ENCODE peak calls at places on chromosome 21, in four cellular contexts. One of them, this sample, is unnamed.

GRCh38 chr21:45504516-45505415 is 37.5 kb downstream of the SLC19A1 start:
- DNase-seq in NCI-H526 treated with DMSO at 0.1 percent for 48 hours: no peak
- DNase-seq in T-helper 22 cell: no peak
- DNase-seq in CD8-positive, alpha-beta memory T cell: no peak
- DNase-seq in this sample: no peak

GRCh38 chr21:16570196-16570595 is 840.4 kb downstream of the USP25 start:
- DNase-seq in CD8-positive, alpha-beta memory T cell: no peak
- DNase-seq in NCI-H526 treated with DMSO at 0.1 percent for 48 hours: no peak
- DNase-seq in T-helper 22 cell: no peak
- DNase-seq in this sample: no peak

GRCh38 chr21:36310016-36310415 is 10.0 kb upstream of the MORC3 start:
- DNase-seq in NCI-H526 treated with DMSO at 0.1 percent for 48 hours: no peak
- DNase-seq in T-helper 22 cell: no peak
- DNase-seq in CD8-positive, alpha-beta memory T cell: no peak
- DNase-seq in this sample: no peak

GRCh38 chr21:45265721-45266517 is 21.8 kb downstream of the POFUT2 start:
- DNase-seq in CD8-positive, alpha-beta memory T cell: no peak
- DNase-seq in NCI-H526 treated with DMSO at 0.1 percent for 48 hours: no peak
- DNase-seq in T-helper 22 cell: no peak
- DNase-seq in this sample: no peak

GRCh38 chr21:28554660-28555475 is 437.8 kb downstream of the LTN1 start:
- DNase-seq in CD8-positive, alpha-beta memory T cell: no peak
- DNase-seq in T-helper 22 cell: no peak
- DNase-seq in NCI-H526 treated with DMSO at 0.1 percent for 48 hours: no peak
- DNase-seq in this sample: no peak

GRCh38 chr21:44871576-44872265 is 1.8 kb downstream of the PTTG1IP start:
- DNase-seq in CD8-positive, alpha-beta memory T cell: no peak
- DNase-seq in NCI-H526 treated with DMSO at 0.1 percent for 48 hours: no peak
- DNase-seq in T-helper 22 cell: no peak
- DNase-seq in this sample: no peak

GRCh38 chr21:26846036-26846931 is 1.1 kb upstream of the ADAMTS1 start:
- DNase-seq in NCI-H526 treated with DMSO at 0.1 percent for 48 hours: peak; percentile 2
- DNase-seq in CD8-positive, alpha-beta memory T cell: no peak
- DNase-seq in T-helper 22 cell: no peak
- DNase-seq in this sample: no peak

GRCh38 chr21:45639206-45640000 is 4.1 kb upstream of the PCBP3 start:
- DNase-seq in NCI-H526 treated with DMSO at 0.1 percent for 48 hours: no peak
- DNase-seq in T-helper 22 cell: no peak
- DNase-seq in CD8-positive, alpha-beta memory T cell: no peak
- DNase-seq in this sample: no peak

GRCh38 chr21:46605759-46606426 is 1.0 kb upstream of the S100B start:
- DNase-seq in T-helper 22 cell: no peak
- DNase-seq in NCI-H526 treated with DMSO at 0.1 percent for 48 hours: no peak
- DNase-seq in CD8-positive, alpha-beta memory T cell: peak; percentile 56
- DNase-seq in this sample: peak; percentile 40

GRCh38 chr21:45365608-45366241 is 39.2 kb upstream of the COL18A1 start:
- DNase-seq in T-helper 22 cell: no peak
- DNase-seq in NCI-H526 treated with DMSO at 0.1 percent for 48 hours: no peak
- DNase-seq in CD8-positive, alpha-beta memory T cell: no peak
- DNase-seq in this sample: no peak

GRCh38 chr21:26112979-26113378 is 57.6 kb downstream of the APP start:
- DNase-seq in T-helper 22 cell: no peak
- DNase-seq in NCI-H526 treated with DMSO at 0.1 percent for 48 hours: no peak
- DNase-seq in CD8-positive, alpha-beta memory T cell: no peak
- DNase-seq in this sample: no peak

GRCh38 chr21:45479691-45480675 is 62.3 kb downstream of the SLC19A1 start:
- DNase-seq in CD8-positive, alpha-beta memory T cell: peak; percentile 19
- DNase-seq in NCI-H526 treated with DMSO at 0.1 percent for 48 hours: no peak
- DNase-seq in T-helper 22 cell: no peak
- DNase-seq in this sample: peak; percentile 8

GRCh38 chr21:37509802-37510393 is 143.3 kb downstream of the DYRK1A start:
- DNase-seq in NCI-H526 treated with DMSO at 0.1 percent for 48 hours: no peak
- DNase-seq in CD8-positive, alpha-beta memory T cell: no peak
- DNase-seq in T-helper 22 cell: no peak
- DNase-seq in this sample: no peak

GRCh38 chr21:35381743-35382310 is 332.7 kb upstream of the RUNX1 start:
- DNase-seq in CD8-positive, alpha-beta memory T cell: no peak
- DNase-seq in T-helper 22 cell: no peak
- DNase-seq in NCI-H526 treated with DMSO at 0.1 percent for 48 hours: peak; percentile 61
- DNase-seq in this sample: no peak

This sample was measured in activated effector memory CD4-positive, alpha-beta T cell treated with Interleukin-2 at 50 U/mL for 16 hours.